ENCODE peak calls at places on chromosomes 7 and 10, in nine cellular contexts. C is RWPE2, H is astrocyte of the spinal cord, N is activated B cell treated with CpG ODN at 0.5 μM for 24 hours, M is colonic mucosa, B is heart left ventricle, L is AG09319, A is breast epithelium, O is CD14-positive monocyte. X is an unnamed sample.

GRCh38 chr10:119020627-119020946 is 8.9 kb upstream of the NANOS1 start:
- DNase-seq in B (no peak), A (no peak), H (no peak), M (no peak), O (no peak), N (no peak), C (no peak), L (no peak), X (no peak)

GRCh38 chr7:33590902-33591301 is 314.4 kb upstream of the BMPER start:
- DNase-seq in L (no peak), C (no peak), O (no peak), H (peak; percentile 45), A (no peak), N (no peak), B (no peak), M (no peak), X (no peak)

GRCh38 chr7:128431754-128432153 is 22.0 kb upstream of the IMPDH1 start:
- DNase-seq in O (no peak), A (no peak), H (no peak), C (no peak), L (no peak), M (no peak), B (no peak), N (no peak), X (no peak)

GRCh38 chr7:130090745-130091532 is 20.6 kb downstream of the KLHDC10 start:
- DNase-seq in N (no peak), A (no peak), B (no peak), M (no peak), L (no peak), C (no peak), H (no peak), O (no peak), X (no peak)

GRCh38 chr7:118080947-118081346 is 103.0 kb upstream of the LSM8 start:
- DNase-seq in N (peak; percentile 20), M (peak; percentile 25), B (no peak), O (no peak), H (peak; percentile 87), A (no peak), L (no peak), C (peak; percentile 65), X (no peak)

GRCh38 chr7:66736892-66737291 is 3.6 kb upstream of the RABGEF1 start:
- DNase-seq in L (no peak), O (no peak), N (no peak), M (no peak), B (no peak), H (no peak), A (no peak), C (no peak), X (no peak)

GRCh38 chr7:129969881-129970446 is 17.2 kb upstream of the UBE2H start:
- DNase-seq in O (no peak), M (peak; percentile 58), H (peak; percentile 88), L (no peak), A (peak; percentile 94), C (peak; percentile 95), N (no peak), B (peak; percentile 47), X (no peak)

GRCh38 chr10:63256047-63256773 is 123.1 kb downstream of the NRBF2 start:
- DNase-seq in C (no peak), L (no peak), N (no peak), O (no peak), A (no peak), M (no peak), B (no peak), H (no peak), X (no peak)

GRCh38 chr7:141145630-141145982 is 71.7 kb downstream of the TMEM178B start:
- DNase-seq in B (no peak), A (no peak), H (no peak), O (no peak), L (peak; percentile 3), M (no peak), N (no peak), C (no peak), X (no peak)

GRCh38 chr10:60732240-60733188 is 45.8 kb upstream of the CDK1 start:
- DNase-seq in H (no peak), M (peak; percentile 60), N (peak; percentile 28), A (no peak), B (no peak), L (no peak), C (peak; percentile 50), O (no peak), X (no peak)

GRCh38 chr10:94006591-94007550 is 13.1 kb downstream of the PLCE1 start:
- DNase-seq in B (no peak), O (no peak), M (peak; percentile 80), L (peak; percentile 40), A (peak; percentile 28), N (no peak), C (no peak), H (peak; percentile 94), X (no peak)

GRCh38 chr10:27541728-27542285 is 37.7 kb downstream of the RAB18 start:
- DNase-seq in A (no peak), H (no peak), N (no peak), L (no peak), B (no peak), C (no peak), O (no peak), M (no peak), X (no peak)

GRCh38 chr7:21300692-21301091 is 127.2 kb upstream of the SP4 start:
- DNase-seq in C (no peak), A (no peak), N (no peak), B (no peak), L (no peak), M (no peak), H (no peak), O (no peak), X (no peak)
- TF ChIP-seq CTCF in C (peak; percentile 42), A (no peak), N (no peak), B (no peak), L (no peak), M (no peak), H (no peak), O (peak; percentile 36), X (no peak)

DNA sequence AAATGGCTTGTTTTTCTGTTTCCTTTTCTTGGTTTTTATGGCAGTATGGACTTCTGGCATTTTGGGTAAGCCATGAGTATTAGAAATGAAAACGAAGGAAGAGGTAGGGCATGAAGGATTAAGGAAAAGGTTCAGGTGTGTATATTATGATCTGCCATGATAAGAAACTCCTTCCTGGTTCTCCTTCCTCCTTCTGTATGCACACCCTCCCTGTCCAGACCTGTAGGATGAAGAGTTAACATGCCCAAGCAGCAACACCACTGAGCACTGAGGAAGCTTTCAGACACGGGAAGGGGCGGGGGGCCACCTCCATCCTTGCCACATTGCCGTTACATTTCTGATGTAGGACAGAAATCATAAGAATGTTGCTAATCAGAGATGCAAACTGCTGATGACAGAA is 361.0 kb upstream of the ZMIZ1 start:
- DNase-seq in M (no peak), L (no peak), H (no peak), A (no peak), N (no peak), O (no peak), C (no peak), B (no peak), X (no peak)
- TF ChIP-seq CTCF in M (no peak), L (no peak), H (no peak), A (no peak), N (no peak), O (no peak), C (no peak), B (no peak), X (no peak)

GRCh38 chr7:119482671-119483070 is 790.3 kb upstream of the KCND2 start:
- DNase-seq in M (no peak), L (no peak), A (no peak), C (no peak), B (no peak), H (no peak), O (no peak), N (no peak), X (no peak)

GRCh38 chr7:119483364-119483763 is 789.6 kb upstream of the KCND2 start:
- DNase-seq in C (no peak), M (no peak), A (no peak), B (no peak), N (no peak), O (no peak), L (no peak), H (no peak), X (no peak)

DNA sequence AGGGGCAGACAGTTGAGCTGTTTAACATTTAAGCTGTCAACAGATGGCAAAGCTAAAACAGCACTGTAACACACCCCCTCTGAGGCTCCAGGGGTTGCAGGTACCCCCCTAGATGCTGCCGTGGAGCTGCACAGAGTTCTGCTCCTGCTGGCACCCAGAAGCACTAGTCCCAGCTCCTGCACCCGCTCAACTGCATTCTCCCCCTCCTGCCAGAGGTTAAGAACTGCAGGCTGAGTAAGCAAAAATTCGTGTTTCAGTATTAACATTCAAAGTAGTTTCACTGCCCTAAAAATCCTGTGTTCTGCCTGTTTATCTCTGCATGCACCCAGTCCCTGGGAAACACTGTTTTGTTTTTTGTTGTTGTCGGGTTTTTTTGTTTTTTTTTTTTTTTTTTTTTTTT is 790.8 kb upstream of the KCND2 start:
- DNase-seq in H (peak; percentile 6), M (no peak), L (no peak), A (no peak), N (no peak), O (no peak), B (no peak), C (no peak), X (no peak)
- TF ChIP-seq CTCF in H (peak; percentile 53), M (no peak), L (no peak), A (no peak), N (no peak), O (no peak), B (no peak), C (peak; percentile 29), X (no peak)

GRCh38 chr10:927131-927530 is 4.4 kb downstream of the LARP4B start:
- DNase-seq in B (no peak), O (no peak), H (no peak), M (no peak), A (no peak), L (no peak), N (no peak), C (no peak), X (no peak)

GRCh38 chr10:926075-926698 is 5.3 kb downstream of the LARP4B start:
- DNase-seq in H (no peak), L (no peak), M (peak; percentile 65), C (no peak), B (no peak), O (no peak), N (no peak), A (no peak), X (no peak)

GRCh38 chr10:923844-924523 is 7.5 kb downstream of the LARP4B start:
- DNase-seq in B (no peak), L (no peak), N (no peak), A (no peak), O (no peak), C (no peak), M (no peak), H (no peak), X (no peak)

GRCh38 chr10:921471-922414 is 9.8 kb downstream of the LARP4B start:
- DNase-seq in O (no peak), H (peak; percentile 79), N (no peak), A (no peak), C (no peak), L (no peak), M (no peak), B (no peak), X (no peak)

GRCh38 chr10:924524-924859 is 7.0 kb downstream of the LARP4B start:
- DNase-seq in H (no peak), M (no peak), O (no peak), N (no peak), L (no peak), C (no peak), A (no peak), B (no peak), X (no peak)
- TF ChIP-seq CTCF in H (no peak), M (no peak), O (no peak), N (no peak), L (no peak), C (no peak), A (no peak), B (no peak), X (no peak)

X was measured in mesothelial cell of epicardium.